ENCODE peak calls at places on chromosomes 6 and 20, in six cellular contexts. One of them, this sample, is unnamed.
A peak's percentile ranks its signal among the peaks of the same experiment; 100 is the strongest.

GRCh38 chr6:32087574-32088486 is 21.3 kb downstream of the TNXB start:
- DNase-seq in thyroid gland: peak; percentile 88
- DNase-seq in ELF-1: peak; percentile 85
- DNase-seq in NCI-H1694 treated with DMSO at 0.1 percent for 48 hours: no peak
- DNase-seq in NAMALWA: peak; percentile 76
- DNase-seq in stimulated activated naive CD8-positive, alpha-beta T cell treated with anti-CD3 and anti-CD28 coated beads, Interleukin-15, Interleukin-2, amounts not matched to agents 100 U/mL and 50 U/mL, for 24 hours: peak; percentile 82
- DNase-seq in this sample: peak; percentile 8

GRCh38 chr6:36649721-36650484 is 28.6 kb upstream of the CDKN1A start:
- DNase-seq in NCI-H1694 treated with DMSO at 0.1 percent for 48 hours: no peak
- DNase-seq in stimulated activated naive CD8-positive, alpha-beta T cell treated with anti-CD3 and anti-CD28 coated beads, Interleukin-15, Interleukin-2, amounts not matched to agents 100 U/mL and 50 U/mL, for 24 hours: no peak
- DNase-seq in NAMALWA: peak; percentile 22
- DNase-seq in thyroid gland: no peak
- DNase-seq in ELF-1: no peak
- DNase-seq in this sample: no peak

GRCh38 chr6:35084511-35085203 is 56.5 kb downstream of the TCP11 start:
- DNase-seq in ELF-1: no peak
- DNase-seq in stimulated activated naive CD8-positive, alpha-beta T cell treated with anti-CD3 and anti-CD28 coated beads, Interleukin-15, Interleukin-2, amounts not matched to agents 100 U/mL and 50 U/mL, for 24 hours: no peak
- DNase-seq in NAMALWA: no peak
- DNase-seq in NCI-H1694 treated with DMSO at 0.1 percent for 48 hours: no peak
- DNase-seq in thyroid gland: no peak
- DNase-seq in this sample: no peak

GRCh38 chr6:154542747-154543146 is 32.3 kb upstream of the CNKSR3 start:
- DNase-seq in ELF-1: peak; percentile 88
- DNase-seq in thyroid gland: no peak
- DNase-seq in NCI-H1694 treated with DMSO at 0.1 percent for 48 hours: no peak
- DNase-seq in NAMALWA: no peak
- DNase-seq in stimulated activated naive CD8-positive, alpha-beta T cell treated with anti-CD3 and anti-CD28 coated beads, Interleukin-15, Interleukin-2, amounts not matched to agents 100 U/mL and 50 U/mL, for 24 hours: no peak
- DNase-seq in this sample: no peak

GRCh38 chr6:43674921-43675320 is 12.7 kb downstream of the MRPS18A start:
- DNase-seq in stimulated activated naive CD8-positive, alpha-beta T cell treated with anti-CD3 and anti-CD28 coated beads, Interleukin-15, Interleukin-2, amounts not matched to agents 100 U/mL and 50 U/mL, for 24 hours: no peak
- DNase-seq in NAMALWA: no peak
- DNase-seq in thyroid gland: no peak
- DNase-seq in ELF-1: no peak
- DNase-seq in NCI-H1694 treated with DMSO at 0.1 percent for 48 hours: no peak
- DNase-seq in this sample: no peak

GRCh38 chr20:64162239-64162621 is 2.0 kb upstream of the MYT1 start:
- DNase-seq in thyroid gland: no peak
- DNase-seq in stimulated activated naive CD8-positive, alpha-beta T cell treated with anti-CD3 and anti-CD28 coated beads, Interleukin-15, Interleukin-2, amounts not matched to agents 100 U/mL and 50 U/mL, for 24 hours: no peak
- DNase-seq in NAMALWA: no peak
- DNase-seq in ELF-1: no peak
- DNase-seq in NCI-H1694 treated with DMSO at 0.1 percent for 48 hours: no peak
- DNase-seq in this sample: no peak

GRCh38 chr6:13877116-13877515 is 47.6 kb upstream of the RNF182 start:
- DNase-seq in stimulated activated naive CD8-positive, alpha-beta T cell treated with anti-CD3 and anti-CD28 coated beads, Interleukin-15, Interleukin-2, amounts not matched to agents 100 U/mL and 50 U/mL, for 24 hours: no peak
- DNase-seq in ELF-1: no peak
- DNase-seq in thyroid gland: no peak
- DNase-seq in NAMALWA: no peak
- DNase-seq in NCI-H1694 treated with DMSO at 0.1 percent for 48 hours: no peak
- DNase-seq in this sample: no peak

GRCh38 chr6:11601776-11602605 is 64.4 kb downstream of the TMEM170B start:
- DNase-seq in thyroid gland: no peak
- DNase-seq in ELF-1: peak; percentile 88
- DNase-seq in stimulated activated naive CD8-positive, alpha-beta T cell treated with anti-CD3 and anti-CD28 coated beads, Interleukin-15, Interleukin-2, amounts not matched to agents 100 U/mL and 50 U/mL, for 24 hours: no peak
- DNase-seq in NCI-H1694 treated with DMSO at 0.1 percent for 48 hours: no peak
- DNase-seq in NAMALWA: no peak
- DNase-seq in this sample: no peak

GRCh38 chr6:10383312-10384063 is 31.4 kb downstream of the TFAP2A start:
- DNase-seq in ELF-1: peak; percentile 77
- DNase-seq in NCI-H1694 treated with DMSO at 0.1 percent for 48 hours: no peak
- DNase-seq in NAMALWA: no peak
- DNase-seq in stimulated activated naive CD8-positive, alpha-beta T cell treated with anti-CD3 and anti-CD28 coated beads, Interleukin-15, Interleukin-2, amounts not matched to agents 100 U/mL and 50 U/mL, for 24 hours: no peak
- DNase-seq in thyroid gland: no peak
- DNase-seq in this sample: no peak

GRCh38 chr20:38534756-38535155 is 46.2 kb upstream of the ADIG start:
- DNase-seq in ELF-1: no peak
- DNase-seq in stimulated activated naive CD8-positive, alpha-beta T cell treated with anti-CD3 and anti-CD28 coated beads, Interleukin-15, Interleukin-2, amounts not matched to agents 100 U/mL and 50 U/mL, for 24 hours: peak; percentile 5
- DNase-seq in NAMALWA: no peak
- DNase-seq in NCI-H1694 treated with DMSO at 0.1 percent for 48 hours: no peak
- DNase-seq in thyroid gland: no peak
- DNase-seq in this sample: no peak

GRCh38 chr20:21265457-21266190 is 37.5 kb upstream of the XRN2 start:
- DNase-seq in NCI-H1694 treated with DMSO at 0.1 percent for 48 hours: no peak
- DNase-seq in ELF-1: peak; percentile 19
- DNase-seq in NAMALWA: no peak
- DNase-seq in thyroid gland: no peak
- DNase-seq in stimulated activated naive CD8-positive, alpha-beta T cell treated with anti-CD3 and anti-CD28 coated beads, Interleukin-15, Interleukin-2, amounts not matched to agents 100 U/mL and 50 U/mL, for 24 hours: no peak
- DNase-seq in this sample: no peak

GRCh38 chr6:27043244-27043643 is 204.3 kb upstream of the PRSS16 start:
- DNase-seq in thyroid gland: no peak
- DNase-seq in NCI-H1694 treated with DMSO at 0.1 percent for 48 hours: no peak
- DNase-seq in NAMALWA: no peak
- DNase-seq in stimulated activated naive CD8-positive, alpha-beta T cell treated with anti-CD3 and anti-CD28 coated beads, Interleukin-15, Interleukin-2, amounts not matched to agents 100 U/mL and 50 U/mL, for 24 hours: no peak
- DNase-seq in ELF-1: no peak
- DNase-seq in this sample: no peak

GRCh38 chr20:62644802-62645496 is 2.6 kb downstream of the SLCO4A1 start:
- DNase-seq in NAMALWA: no peak
- DNase-seq in NCI-H1694 treated with DMSO at 0.1 percent for 48 hours: no peak
- DNase-seq in thyroid gland: no peak
- DNase-seq in stimulated activated naive CD8-positive, alpha-beta T cell treated with anti-CD3 and anti-CD28 coated beads, Interleukin-15, Interleukin-2, amounts not matched to agents 100 U/mL and 50 U/mL, for 24 hours: no peak
- DNase-seq in ELF-1: no peak
- DNase-seq in this sample: no peak

GRCh38 chr6:157597461-157598312 is 216.7 kb downstream of the ZDHHC14 start:
- DNase-seq in thyroid gland: peak; percentile 66
- DNase-seq in stimulated activated naive CD8-positive, alpha-beta T cell treated with anti-CD3 and anti-CD28 coated beads, Interleukin-15, Interleukin-2, amounts not matched to agents 100 U/mL and 50 U/mL, for 24 hours: peak; percentile 51
- DNase-seq in ELF-1: peak; percentile 82
- DNase-seq in NAMALWA: peak; percentile 49
- DNase-seq in NCI-H1694 treated with DMSO at 0.1 percent for 48 hours: peak; percentile 23
- DNase-seq in this sample: no peak

GRCh38 chr20:373171-373890 is 7.2 kb upstream of the TRIB3 start:
- DNase-seq in NAMALWA: no peak
- DNase-seq in ELF-1: peak; percentile 91
- DNase-seq in stimulated activated naive CD8-positive, alpha-beta T cell treated with anti-CD3 and anti-CD28 coated beads, Interleukin-15, Interleukin-2, amounts not matched to agents 100 U/mL and 50 U/mL, for 24 hours: no peak
- DNase-seq in NCI-H1694 treated with DMSO at 0.1 percent for 48 hours: no peak
- DNase-seq in thyroid gland: no peak
- DNase-seq in this sample: no peak

GRCh38 chr20:4195499-4195898 is 180.1 kb upstream of the RNF24 start:
- DNase-seq in stimulated activated naive CD8-positive, alpha-beta T cell treated with anti-CD3 and anti-CD28 coated beads, Interleukin-15, Interleukin-2, amounts not matched to agents 100 U/mL and 50 U/mL, for 24 hours: no peak
- DNase-seq in NCI-H1694 treated with DMSO at 0.1 percent for 48 hours: no peak
- DNase-seq in ELF-1: no peak
- DNase-seq in NAMALWA: no peak
- DNase-seq in thyroid gland: no peak
- DNase-seq in this sample: no peak

GRCh38 chr6:5584072-5584471 is 322.8 kb downstream of the FARS2 start:
- DNase-seq in stimulated activated naive CD8-positive, alpha-beta T cell treated with anti-CD3 and anti-CD28 coated beads, Interleukin-15, Interleukin-2, amounts not matched to agents 100 U/mL and 50 U/mL, for 24 hours: no peak
- DNase-seq in NAMALWA: no peak
- DNase-seq in ELF-1: no peak
- DNase-seq in thyroid gland: no peak
- DNase-seq in NCI-H1694 treated with DMSO at 0.1 percent for 48 hours: no peak
- DNase-seq in this sample: no peak

GRCh38 chr6:56650191-56650590 is 7.5 kb upstream of the DST start:
- DNase-seq in thyroid gland: no peak
- DNase-seq in NAMALWA: no peak
- DNase-seq in stimulated activated naive CD8-positive, alpha-beta T cell treated with anti-CD3 and anti-CD28 coated beads, Interleukin-15, Interleukin-2, amounts not matched to agents 100 U/mL and 50 U/mL, for 24 hours: no peak
- DNase-seq in NCI-H1694 treated with DMSO at 0.1 percent for 48 hours: no peak
- DNase-seq in ELF-1: no peak
- DNase-seq in this sample: no peak

GRCh38 chr6:1904494-1904854 is 294.8 kb downstream of the FOXC1 start:
- DNase-seq in stimulated activated naive CD8-positive, alpha-beta T cell treated with anti-CD3 and anti-CD28 coated beads, Interleukin-15, Interleukin-2, amounts not matched to agents 100 U/mL and 50 U/mL, for 24 hours: no peak
- DNase-seq in thyroid gland: no peak
- DNase-seq in NCI-H1694 treated with DMSO at 0.1 percent for 48 hours: no peak
- DNase-seq in NAMALWA: no peak
- DNase-seq in ELF-1: no peak
- DNase-seq in this sample: no peak

GRCh38 chr6:31037692-31038091 is 27.4 kb downstream of the MUC22 start:
- DNase-seq in ELF-1: no peak
- DNase-seq in stimulated activated naive CD8-positive, alpha-beta T cell treated with anti-CD3 and anti-CD28 coated beads, Interleukin-15, Interleukin-2, amounts not matched to agents 100 U/mL and 50 U/mL, for 24 hours: no peak
- DNase-seq in thyroid gland: peak; percentile 66
- DNase-seq in NCI-H1694 treated with DMSO at 0.1 percent for 48 hours: no peak
- DNase-seq in NAMALWA: no peak
- DNase-seq in this sample: no peak

GRCh38 chr20:10611357-10611756 is 62.4 kb downstream of the JAG1 start:
- DNase-seq in NAMALWA: peak; percentile 26
- DNase-seq in stimulated activated naive CD8-positive, alpha-beta T cell treated with anti-CD3 and anti-CD28 coated beads, Interleukin-15, Interleukin-2, amounts not matched to agents 100 U/mL and 50 U/mL, for 24 hours: peak; percentile 8
- DNase-seq in ELF-1: peak; percentile 83
- DNase-seq in NCI-H1694 treated with DMSO at 0.1 percent for 48 hours: no peak
- DNase-seq in thyroid gland: peak; percentile 51
- DNase-seq in this sample: no peak

GRCh38 chr20:34815636-34816035 is 9.8 kb downstream of the NCOA6 start:
- DNase-seq in NCI-H1694 treated with DMSO at 0.1 percent for 48 hours: no peak
- DNase-seq in ELF-1: no peak
- DNase-seq in stimulated activated naive CD8-positive, alpha-beta T cell treated with anti-CD3 and anti-CD28 coated beads, Interleukin-15, Interleukin-2, amounts not matched to agents 100 U/mL and 50 U/mL, for 24 hours: no peak
- DNase-seq in NAMALWA: no peak
- DNase-seq in thyroid gland: no peak
- DNase-seq in this sample: no peak

GRCh38 chr20:13183005-13183404 is 38.1 kb upstream of the ISM1 start:
- DNase-seq in thyroid gland: no peak
- DNase-seq in ELF-1: no peak
- DNase-seq in NCI-H1694 treated with DMSO at 0.1 percent for 48 hours: no peak
- DNase-seq in NAMALWA: no peak
- DNase-seq in stimulated activated naive CD8-positive, alpha-beta T cell treated with anti-CD3 and anti-CD28 coated beads, Interleukin-15, Interleukin-2, amounts not matched to agents 100 U/mL and 50 U/mL, for 24 hours: peak; percentile 11
- DNase-seq in this sample: no peak

GRCh38 chr6:43671801-43672690 is 15.5 kb downstream of the MRPS18A start:
- DNase-seq in thyroid gland: no peak
- DNase-seq in NCI-H1694 treated with DMSO at 0.1 percent for 48 hours: no peak
- DNase-seq in stimulated activated naive CD8-positive, alpha-beta T cell treated with anti-CD3 and anti-CD28 coated beads, Interleukin-15, Interleukin-2, amounts not matched to agents 100 U/mL and 50 U/mL, for 24 hours: no peak
- DNase-seq in ELF-1: no peak
- DNase-seq in NAMALWA: no peak
- DNase-seq in this sample: no peak

GRCh38 chr6:90764001-90764400 is 177.1 kb upstream of the MAP3K7 start:
- DNase-seq in ELF-1: no peak
- DNase-seq in thyroid gland: no peak
- DNase-seq in NAMALWA: no peak
- DNase-seq in NCI-H1694 treated with DMSO at 0.1 percent for 48 hours: no peak
- DNase-seq in stimulated activated naive CD8-positive, alpha-beta T cell treated with anti-CD3 and anti-CD28 coated beads, Interleukin-15, Interleukin-2, amounts not matched to agents 100 U/mL and 50 U/mL, for 24 hours: no peak
- DNase-seq in this sample: no peak

GRCh38 chr6:97288188-97288587 is 5.2 kb upstream of the MMS22L start:
- DNase-seq in NCI-H1694 treated with DMSO at 0.1 percent for 48 hours: no peak
- DNase-seq in thyroid gland: no peak
- DNase-seq in stimulated activated naive CD8-positive, alpha-beta T cell treated with anti-CD3 and anti-CD28 coated beads, Interleukin-15, Interleukin-2, amounts not matched to agents 100 U/mL and 50 U/mL, for 24 hours: no peak
- DNase-seq in ELF-1: no peak
- DNase-seq in NAMALWA: no peak
- DNase-seq in this sample: no peak

GRCh38 chr6:81031429-81031828 is 721.1 kb downstream of the TENT5A start:
- DNase-seq in NCI-H1694 treated with DMSO at 0.1 percent for 48 hours: no peak
- DNase-seq in NAMALWA: no peak
- DNase-seq in stimulated activated naive CD8-positive, alpha-beta T cell treated with anti-CD3 and anti-CD28 coated beads, Interleukin-15, Interleukin-2, amounts not matched to agents 100 U/mL and 50 U/mL, for 24 hours: no peak
- DNase-seq in thyroid gland: peak; percentile 13
- DNase-seq in ELF-1: no peak
- DNase-seq in this sample: no peak

GRCh38 chr6:50826037-50826761 is 7.5 kb downstream of the TFAP2B start:
- DNase-seq in ELF-1: no peak
- DNase-seq in thyroid gland: no peak
- DNase-seq in NAMALWA: no peak
- DNase-seq in NCI-H1694 treated with DMSO at 0.1 percent for 48 hours: no peak
- DNase-seq in stimulated activated naive CD8-positive, alpha-beta T cell treated with anti-CD3 and anti-CD28 coated beads, Interleukin-15, Interleukin-2, amounts not matched to agents 100 U/mL and 50 U/mL, for 24 hours: no peak
- DNase-seq in this sample: no peak

GRCh38 chr6:31007694-31008093 is 2.6 kb upstream of the MUC22 start:
- DNase-seq in thyroid gland: no peak
- DNase-seq in NAMALWA: no peak
- DNase-seq in NCI-H1694 treated with DMSO at 0.1 percent for 48 hours: no peak
- DNase-seq in stimulated activated naive CD8-positive, alpha-beta T cell treated with anti-CD3 and anti-CD28 coated beads, Interleukin-15, Interleukin-2, amounts not matched to agents 100 U/mL and 50 U/mL, for 24 hours: no peak
- DNase-seq in ELF-1: no peak
- DNase-seq in this sample: no peak

GRCh38 chr20:50704971-50705370 is 13.6 kb upstream of the RIPOR3 start:
- DNase-seq in stimulated activated naive CD8-positive, alpha-beta T cell treated with anti-CD3 and anti-CD28 coated beads, Interleukin-15, Interleukin-2, amounts not matched to agents 100 U/mL and 50 U/mL, for 24 hours: no peak
- DNase-seq in ELF-1: no peak
- DNase-seq in NCI-H1694 treated with DMSO at 0.1 percent for 48 hours: no peak
- DNase-seq in thyroid gland: no peak
- DNase-seq in NAMALWA: no peak
- DNase-seq in this sample: no peak